ENCODE peak calls at places on chromosomes 2 and 18, in four cellular contexts. X is SK-N-SH, D is GM23338, W is endothelial cell of umbilical vein. C is an unnamed sample. For H3K4me1, the result is how much of the 10 kb centered on the place peaks cover.

GRCh38 chr18:47209166-47209565 is 33.0 kb upstream of the IER3IP1 start:
- DNase-seq in X (no peak), D (no peak), W (no peak), C (no peak)

GRCh38 chr2:226802573-226802972 is 3.0 kb upstream of the IRS1 start:
- DNase-seq in X (peak), D (peak), W (peak), C (no peak)

GRCh38 chr2:101741775-101742520 is 44.4 kb downstream of the MAP4K4 start:
- DNase-seq in X (no peak), D (peak), W (peak), C (peak)

GRCh38 chr2:148642891-148643416 is 1.6 kb upstream of the EPC2 start:
- DNase-seq in X (no peak), D (no peak), W (peak), C (no peak)

GRCh38 chr2:26816893-26817292 is 31.0 kb downstream of the CENPA start:
- DNase-seq in X (peak), D (peak), W (no peak), C (no peak)

GRCh38 chr2:79393806-79394484 is 118.9 kb upstream of the CTNNA2 start:
- DNase-seq in X (no peak), D (peak), W (no peak), C (no peak)

GRCh38 chr2:171244466-171244969 is 83.8 kb upstream of the TLK1 start:
- DNase-seq in X (no peak), D (no peak), W (no peak), C (peak)

GRCh38 chr2:156021326-156022040 is 311.0 kb downstream of the NR4A2 start:
- DNase-seq in X (no peak), D (no peak), W (no peak), C (no peak)

GRCh38 chr18:40866013-40866644 is 1088.9 kb upstream of the PIK3C3 start:
- DNase-seq in X (no peak), D (no peak), W (no peak), C (no peak)

GRCh38 chr2:54332386-54332785 is 76.4 kb upstream of the TSPYL6 start:
- DNase-seq in X (no peak), D (no peak), W (no peak), C (no peak)

GRCh38 chr2:215727507-215728503 is 285.5 kb downstream of the MREG start:
- DNase-seq in X (no peak), D (no peak), W (no peak), C (no peak)

GRCh38 chr18:63078471-63078870 is 241.1 kb downstream of the BCL2 start:
- DNase-seq in X (no peak), D (no peak), W (no peak), C (no peak)

GRCh38 chr18:6414723-6415362 is at the start of gene L3MBTL4:
- DNase-seq in X (peak), D (peak), W (no peak), C (peak)

GRCh38 chr2:231181848-231182247 is 16.6 kb upstream of the ARMC9 start:
- DNase-seq in X (no peak), D (no peak), W (peak), C (no peak)

GRCh38 chr18:72160504-72161445 is 383.4 kb downstream of the CBLN2 start:
- DNase-seq in X (no peak), D (no peak), W (no peak), C (no peak)

GRCh38 chr2:198127627-198128026 is 323.2 kb downstream of the PLCL1 start:
- DNase-seq in X (peak), D (peak), W (peak), C (no peak)

GRCh38 chr2:152477347-152478092 is 142.5 kb downstream of the FMNL2 start:
- DNase-seq in X (no peak), D (no peak), W (no peak), C (no peak)

GRCh38 chr2:241673797-241674725 is 12.6 kb downstream of the DTYMK start:
- DNase-seq in X (peak), D (peak), W (no peak), C (no peak)

GRCh38 chr2:121694398-121695178 is 42.1 kb downstream of the NIFK start:
- DNase-seq in X (no peak), D (no peak), W (no peak), C (no peak)

GRCh38 chr2:45257820-45258219 is 248.6 kb upstream of the SIX2 start:
- DNase-seq in X (no peak), D (peak), W (no peak), C (peak)

GRCh38 chr2:164847966-164848365 is 6.3 kb upstream of the COBLL1 start:
- DNase-seq in X (peak), D (no peak), W (no peak), C (no peak)

GRCh38 chr2:238905721-238906120 is 57.8 kb downstream of the TWIST2 start:
- DNase-seq in X (no peak), D (no peak), W (no peak), C (no peak)

GRCh38 chr2:105804266-105804665 is 59.6 kb downstream of the NCK2 start:
- DNase-seq in X (peak), D (no peak), W (no peak), C (no peak)

GRCh38 chr2:133600231-133600630 is 32.0 kb upstream of the NCKAP5 start:
- DNase-seq in X (no peak), D (no peak), W (no peak), C (no peak)

GRCh38 chr2:109537565-109538221 is 76.1 kb downstream of the SEPTIN10 start:
- DNase-seq in X (no peak), D (no peak), W (no peak), C (no peak)

GRCh38 chr18:3790702-3791101 is 340.7 kb downstream of the TGIF1 start:
- DNase-seq in X (no peak), D (no peak), W (peak), C (no peak)

GRCh38 chr2:8086342-8086741 is 595.5 kb upstream of the ID2 start:
- DNase-seq in X (no peak), D (no peak), W (no peak), C (peak)

GRCh38 chr2:27431395-27431794 is 3.0 kb downstream of the NRBP1 start:
- DNase-seq in X (no peak), D (no peak), W (peak), C (no peak)

GRCh38 chr2:158099716-158100115 is 2.0 kb upstream of the UPP2 start:
- DNase-seq in X (no peak), D (no peak), W (no peak), C (no peak)

GRCh38 chr18:1048048-1048447 is 143.4 kb downstream of the ADCYAP1 start:
- DNase-seq in X (no peak), D (no peak), W (peak), C (no peak)

GRCh38 chr2:41994177-41994576 is 53.6 kb upstream of the PKDCC start:
- DNase-seq in X (no peak), D (no peak), W (no peak), C (no peak)

GRCh38 chr2:112493048-112493447 is 11.1 kb downstream of the TTL start:
- DNase-seq in X (no peak), D (peak), W (no peak), C (no peak)

GRCh38 chr2:203681978-203682377 is 24.5 kb upstream of the CD28 start:
- DNase-seq in X (no peak), D (no peak), W (no peak), C (peak)

DNA sequence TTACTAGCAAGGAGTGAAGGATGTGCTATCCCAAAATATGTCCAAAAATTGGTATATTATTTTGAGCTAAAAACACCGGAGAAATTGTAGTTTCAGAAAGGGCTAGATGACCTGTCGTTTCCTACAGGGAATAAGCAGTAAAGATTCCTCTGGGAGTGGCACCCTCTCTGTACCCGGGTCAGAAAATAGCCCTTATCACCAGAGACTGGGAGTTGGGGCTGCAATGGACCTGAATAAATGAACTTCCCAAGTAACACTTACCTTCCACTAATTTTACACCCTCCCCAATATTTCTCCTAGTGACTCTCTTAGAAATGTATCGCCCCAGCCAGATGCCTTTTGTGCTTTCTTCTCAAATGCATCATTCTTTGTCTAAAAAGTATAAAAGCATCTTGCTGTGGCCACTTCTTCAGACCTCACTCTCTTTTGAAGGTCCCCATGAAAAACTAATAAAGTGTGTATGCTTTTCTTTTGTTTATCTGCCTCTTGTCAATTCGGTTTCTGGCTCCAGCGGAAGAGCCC is 734 bp upstream of the RMC1 start:
- DNase-seq in X (peak), D (no peak), W (no peak), C (no peak)
- H3K4me1 ChIP-seq in X (under half), D (under half), W (under half), C (half or more)

GRCh38 chr2:207166349-207167128 is 791 bp upstream of the KLF7 start:
- DNase-seq in X (peak), D (peak), W (peak), C (peak)
- TF ChIP-seq POLR2AphosphoS5 in X (peak), D (peak), W (peak), C (peak)

GRCh38 chr2:37894047-37894446 is 31.0 kb upstream of the RMDN2 start:
- DNase-seq in X (no peak), D (no peak), W (no peak), C (no peak)
- H3K4me1 ChIP-seq in X (under half), D (under half), W (under half), C (under half)

GRCh38 chr2:230128943-230129342 is 60.2 kb upstream of the SLC16A14 start:
- DNase-seq in X (no peak), D (no peak), W (no peak), C (peak)
- TF ChIP-seq POLR2AphosphoS5 in X (no peak), D (no peak), W (no peak), C (peak)